ENCODE peak calls at places on chromosomes 11 and 22, in four cellular contexts. L is AG08395, E is substantia nigra, P is progenitor cell of endocrine pancreas. M is an unnamed sample.

GRCh38 chr11:638616-639323 is 1.7 kb downstream of the DRD4 start:
- DNase-seq in L (no peak), E (no peak), P (no peak), M (no peak)

GRCh38 chr22:46710842-46711241 is 27.2 kb downstream of the CERK start:
- DNase-seq in L (no peak), E (no peak), P (no peak), M (no peak)

GRCh38 chr22:44383652-44384562 is 71.2 kb upstream of the SHISAL1 start:
- DNase-seq in E (no peak), P (no peak), L (no peak), M (no peak)

GRCh38 chr22:38267086-38267485 is 5.7 kb downstream of the TMEM184B start:
- DNase-seq in L (peak), P (no peak), E (no peak), M (no peak)

GRCh38 chr11:128022007-128022368 is 565.4 kb downstream of the ETS1 start:
- DNase-seq in L (peak), E (no peak), P (no peak), M (no peak)

GRCh38 chr11:118251858-118252652 is at the start of gene MPZL3:
- DNase-seq in P (peak), L (peak), E (peak), M (peak)

GRCh38 chr11:118618115-118618990 is 10.9 kb downstream of the PHLDB1 start:
- DNase-seq in E (peak), L (peak), P (no peak), M (no peak)

GRCh38 chr11:128884703-128885338 is 6.3 kb upstream of the KCNJ5 start:
- DNase-seq in L (peak), E (no peak), P (peak), M (no peak)

GRCh38 chr11:85526564-85526963 is 100.6 kb downstream of the DLG2 start:
- DNase-seq in E (no peak), L (no peak), P (no peak), M (no peak)

GRCh38 chr11:87114093-87114492 is 76.4 kb downstream of the TMEM135 start:
- DNase-seq in E (no peak), P (no peak), L (no peak), M (no peak)

GRCh38 chr11:85602551-85603218 is 24.5 kb downstream of the DLG2 start:
- DNase-seq in L (no peak), P (no peak), E (no peak), M (no peak)

GRCh38 chr11:31355817-31356216 is 13.7 kb downstream of the DCDC1 start:
- DNase-seq in P (no peak), L (no peak), E (no peak), M (no peak)

GRCh38 chr11:70873736-70874412 is 378.5 kb downstream of the SHANK2 start:
- DNase-seq in P (no peak), E (no peak), L (no peak), M (no peak)

GRCh38 chr11:16778286-16778685 is 39.8 kb downstream of the C11orf58 start:
- DNase-seq in L (no peak), P (no peak), E (no peak), M (no peak)

GRCh38 chr22:45891996-45892621 is 84.9 kb downstream of the WNT7B start:
- DNase-seq in L (no peak), P (no peak), E (no peak), M (no peak)

GRCh38 chr22:46593211-46593676 is 26.9 kb upstream of the GRAMD4 start:
- DNase-seq in L (no peak), E (no peak), P (no peak), M (no peak)

GRCh38 chr11:9802291-9802861 is 138.5 kb downstream of the SWAP70 start:
- DNase-seq in E (no peak), P (no peak), L (peak), M (no peak)

GRCh38 chr22:36377022-36377631 is 10.6 kb downstream of the MYH9 start:
- DNase-seq in P (no peak), L (no peak), E (no peak), M (no peak)

GRCh38 chr22:46293591-46294260 is 2.9 kb upstream of the GTSE1 start:
- DNase-seq in L (peak), E (peak), P (no peak), M (no peak)

GRCh38 chr11:47928426-47928825 is 51.9 kb upstream of the PTPRJ start:
- DNase-seq in E (no peak), P (no peak), L (no peak), M (no peak)

GRCh38 chr11:72712168-72712721 is 38.0 kb upstream of the PDE2A start:
- DNase-seq in L (peak), E (peak), P (no peak), M (no peak)

GRCh38 chr11:65108469-65109123 is 3.1 kb upstream of the TM7SF2 start:
- DNase-seq in P (no peak), L (no peak), E (no peak), M (no peak)

GRCh38 chr22:49678137-49678841 is 149.4 kb downstream of the BRD1 start:
- DNase-seq in L (no peak), E (no peak), P (no peak), M (no peak)

GRCh38 chr11:120424185-120424969 is 87.2 kb upstream of the GRIK4 start:
- DNase-seq in P (no peak), L (no peak), E (no peak), M (no peak)

GRCh38 chr11:20087118-20087521 is 73.2 kb downstream of the DBX1 start:
- DNase-seq in E (no peak), L (peak), P (no peak), M (no peak)

GRCh38 chr11:64288353-64288750 is 2.7 kb downstream of the GPR137 start:
- DNase-seq in L (no peak), P (no peak), E (no peak), M (no peak)

GRCh38 chr22:38033522-38034277 is 23.5 kb upstream of the PICK1 start:
- DNase-seq in L (no peak), P (no peak), E (peak), M (no peak)